ENCODE peak calls at places on chromosomes 13 and 19, in nine cellular contexts. X is heart right ventricle, E is PC-3, O is endothelial cell, H is testis, K is WTC11, D is tibial artery, G is omental fat pad, F is psoas muscle. C is an unnamed sample.

GRCh38 chr13:25377244-25377962 is 5.6 kb downstream of the ATP8A2 start:
- DNase-seq in G (no peak), D (no peak), O (no peak), F (no peak), E (no peak), H (no peak), X (no peak), K (no peak), C (no peak)

GRCh38 chr13:100887729-100888151 is 213.1 kb upstream of the TMTC4 start:
- DNase-seq in K (no peak), E (peak), F (no peak), G (no peak), D (no peak), X (no peak), O (no peak), H (no peak), C (peak)

GRCh38 chr13:98564204-98564603 is 12.7 kb downstream of the STK24 start:
- DNase-seq in D (no peak), H (no peak), K (no peak), X (no peak), E (no peak), G (no peak), F (no peak), O (no peak), C (no peak)

GRCh38 chr13:97743946-97744345 is 209.5 kb upstream of the IPO5 start:
- DNase-seq in X (no peak), H (no peak), K (no peak), D (no peak), E (no peak), O (no peak), F (no peak), G (no peak), C (no peak)

GRCh38 chr13:114107686-114108081 is 24.7 kb downstream of the RASA3 start:
- DNase-seq in G (peak), F (peak), D (peak), E (no peak), X (no peak), O (no peak), K (peak), H (no peak), C (no peak)

GRCh38 chr19:33071887-33072286 is 7.2 kb upstream of the RHPN2 start:
- DNase-seq in G (no peak), X (no peak), K (no peak), E (peak), F (no peak), D (no peak), H (no peak), O (no peak), C (peak)

GRCh38 chr19:1076951-1077350 is 10.0 kb downstream of the ARHGAP45 start:
- DNase-seq in F (peak), K (no peak), D (peak), E (peak), H (no peak), G (no peak), O (no peak), X (peak), C (peak)

GRCh38 chr13:27966641-27967202 is 2.4 kb downstream of the CDX2 start:
- DNase-seq in D (no peak), K (peak), X (no peak), O (no peak), H (no peak), G (no peak), F (no peak), E (no peak), C (no peak)

GRCh38 chr13:75197803-75198202 is 284.2 kb downstream of the TBC1D4 start:
- DNase-seq in X (no peak), G (no peak), H (peak), O (no peak), D (no peak), F (no peak), E (no peak), K (no peak), C (no peak)

GRCh38 chr13:75194717-75195116 is 287.3 kb downstream of the TBC1D4 start:
- DNase-seq in D (peak), E (no peak), K (no peak), F (no peak), X (peak), H (no peak), G (no peak), O (no peak), C (no peak)

GRCh38 chr13:75195479-75196111 is 286.4 kb downstream of the TBC1D4 start:
- DNase-seq in H (no peak), E (no peak), G (no peak), D (no peak), O (no peak), F (no peak), X (no peak), K (no peak), C (no peak)

DNA sequence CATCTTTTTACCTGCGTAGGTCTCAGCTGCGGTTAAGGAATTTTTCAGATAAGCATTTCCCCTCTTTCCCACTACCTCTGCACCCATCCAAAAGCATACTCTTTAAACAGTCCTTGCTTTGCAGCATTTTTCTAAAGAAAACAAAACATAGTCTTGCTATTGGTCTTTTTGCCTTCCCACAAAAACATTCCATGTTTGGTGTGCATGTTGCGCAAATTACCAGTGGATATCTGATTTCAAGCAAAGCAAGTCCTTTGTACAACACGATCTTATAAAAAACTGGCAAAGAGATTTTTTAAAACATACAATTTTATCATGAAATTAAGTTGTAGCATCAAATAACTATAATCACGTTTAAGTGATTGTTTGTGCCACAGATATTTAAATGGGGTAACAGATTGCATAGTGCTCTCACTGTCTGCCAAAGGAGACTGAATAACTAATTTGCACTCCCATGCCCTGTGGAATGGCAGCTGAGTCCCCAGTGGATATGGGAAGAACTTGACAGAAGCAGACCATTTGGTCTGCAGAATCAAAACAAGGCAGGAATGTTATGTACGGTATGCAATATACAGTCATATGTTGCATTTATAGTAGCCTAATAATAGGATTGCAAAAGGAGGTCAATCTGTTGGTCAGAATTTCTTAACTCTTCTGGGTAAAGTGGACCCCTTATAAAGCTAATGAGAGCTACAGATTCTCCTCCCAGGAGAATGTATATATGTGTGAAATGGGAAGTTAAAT is 285.7 kb downstream of the TBC1D4 start:
- DNase-seq in H (no peak), E (no peak), X (no peak), K (no peak), D (no peak), O (no peak), G (no peak), F (no peak), C (peak)
- TF ChIP-seq CTCF in H (no peak), E (no peak), X (no peak), K (no peak), D (no peak), O (no peak), G (no peak), F (no peak), C (no peak)

DNA sequence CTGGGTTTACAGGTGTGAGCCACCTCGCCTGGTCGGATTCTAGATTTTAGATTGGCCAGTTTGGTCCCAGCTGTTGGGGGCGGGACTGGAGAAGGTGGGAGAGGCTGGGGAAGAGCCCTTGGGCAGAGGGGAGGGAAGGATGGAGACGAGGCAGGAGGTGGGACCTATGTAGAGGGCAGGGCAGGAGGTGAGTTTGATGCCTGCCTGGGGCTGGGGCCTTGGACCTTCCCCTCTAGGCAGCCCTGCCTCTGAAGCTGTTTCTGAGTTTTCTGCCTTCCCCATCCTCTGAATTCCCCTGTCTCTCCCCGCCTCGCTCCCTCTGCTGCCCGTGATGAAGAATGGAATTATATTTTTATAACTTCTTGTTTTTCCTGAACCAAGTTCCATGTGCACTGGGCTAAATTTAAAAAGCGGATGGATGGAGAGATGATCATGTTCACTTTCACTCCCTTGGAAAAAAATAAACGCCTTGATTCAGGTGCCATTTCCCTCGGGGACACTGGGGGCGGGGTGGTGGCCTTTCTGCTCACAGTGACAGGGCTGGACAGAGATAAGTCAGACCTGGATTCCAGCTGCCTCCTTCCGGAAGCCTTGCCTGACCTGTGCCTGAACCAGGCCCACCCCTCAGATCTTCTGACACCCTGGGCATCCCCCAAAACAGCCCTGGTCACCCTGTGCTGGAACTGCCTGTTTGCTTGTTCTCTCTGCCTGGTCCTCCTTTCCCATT is 16.5 kb upstream of the TNFAIP8L1 start:
- DNase-seq in K (peak), O (no peak), H (no peak), F (no peak), G (no peak), X (no peak), E (no peak), D (no peak), C (no peak)
- TF ChIP-seq CTCF in K (no peak), O (no peak), H (no peak), F (no peak), G (no peak), X (no peak), E (peak), D (no peak), C (no peak)

DNA sequence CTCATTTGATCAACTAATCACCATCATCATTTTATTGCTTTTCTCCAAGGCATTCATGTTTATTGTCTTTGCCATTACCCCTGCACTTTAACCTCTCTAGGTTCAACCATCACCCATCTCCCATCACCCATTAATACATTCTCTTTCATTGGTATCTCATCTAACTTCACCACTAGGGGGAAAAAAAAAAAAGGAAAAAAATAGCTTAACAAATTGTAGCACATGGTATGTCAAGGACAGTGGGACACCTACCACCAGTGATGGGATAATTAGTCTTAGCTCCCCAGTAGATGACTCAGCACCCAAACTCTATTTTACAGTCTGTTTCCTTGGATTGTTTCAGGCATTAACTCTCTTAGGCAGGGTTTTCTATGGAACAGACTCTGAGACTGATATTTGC is 1770.2 kb upstream of the MIR17HG start:
- DNase-seq in F (no peak), E (peak), G (no peak), H (no peak), K (no peak), D (no peak), O (no peak), X (no peak), C (no peak)
- TF ChIP-seq CTCF in F (no peak), E (no peak), G (no peak), H (no peak), K (no peak), D (no peak), O (peak), X (no peak), C (no peak)

GRCh38 chr19:31548941-31549340 is 199.7 kb upstream of the TSHZ3 start:
- DNase-seq in D (no peak), X (no peak), O (peak), E (no peak), K (peak), H (peak), F (no peak), G (no peak), C (no peak)
- TF ChIP-seq CTCF in D (no peak), X (peak), O (peak), E (peak), K (peak), H (peak), F (peak), G (no peak), C (no peak)

DNA sequence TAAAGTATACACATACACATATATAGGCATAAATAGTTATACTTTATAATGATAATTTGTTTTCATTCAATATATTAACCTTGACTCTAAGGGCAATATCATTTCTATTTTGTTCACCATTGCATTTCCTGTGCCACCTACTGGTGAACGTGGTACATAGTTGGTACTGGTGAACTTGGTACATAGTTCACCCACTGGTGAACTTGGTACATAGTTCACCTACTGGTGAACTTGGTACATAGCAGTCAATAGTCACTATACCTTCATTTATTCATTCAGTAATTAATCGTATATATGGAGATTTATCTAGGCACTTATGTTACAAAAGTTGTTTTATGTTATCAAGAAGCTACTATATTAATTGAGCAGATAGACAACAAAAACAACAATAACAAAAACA is 172.6 kb upstream of the ATXN8OS start:
- DNase-seq in E (peak), O (no peak), K (no peak), X (no peak), G (no peak), D (no peak), F (no peak), H (no peak), C (peak)
- TF ChIP-seq CTCF in E (peak), O (peak), K (peak), X (no peak), G (no peak), D (no peak), F (no peak), H (no peak), C (peak)

C was measured in MCF 10A.